ENCODE peak calls at places on chromosomes 11 and 22, in six cellular contexts. I is neural progenitor cell, X is HCT116, R is PC-3, J is GM23248, U is SK-N-SH. M is an unnamed sample.

GRCh38 chr11:115132829-115133228 is 371.4 kb downstream of the CADM1 start:
- DNase-seq in I (no peak), X (no peak), R (no peak), J (no peak), U (no peak), M (no peak)

GRCh38 chr22:30636226-30637077 is 871 bp downstream of the SLC35E4 start:
- DNase-seq in I (peak), X (no peak), R (peak), J (peak), U (peak), M (no peak)

GRCh38 chr22:29055192-29055830 is 6.3 kb downstream of the C22orf31 start:
- DNase-seq in I (peak), X (no peak), R (no peak), J (no peak), U (no peak), M (no peak)

GRCh38 chr11:73729594-73730206 is 31.2 kb downstream of the RAB6A start:
- DNase-seq in I (peak), X (peak), R (peak), J (peak), U (peak), M (no peak)

GRCh38 chr11:125105921-125106320 is 5.5 kb downstream of the TMEM218 start:
- DNase-seq in I (no peak), X (no peak), R (no peak), J (no peak), U (no peak), M (peak)

GRCh38 chr11:9203715-9204311 is 61.3 kb downstream of the DENND5A start:
- DNase-seq in I (peak), X (no peak), R (no peak), J (no peak), U (peak), M (no peak)

GRCh38 chr11:749731-750130 is 2.5 kb downstream of the TALDO1 start:
- DNase-seq in I (no peak), X (no peak), R (no peak), J (peak), U (no peak), M (no peak)

GRCh38 chr11:107439586-107440201 is 17.9 kb downstream of the CWF19L2 start:
- DNase-seq in I (no peak), X (no peak), R (no peak), J (no peak), U (no peak), M (no peak)

GRCh38 chr11:31419138-31419537 is 49.5 kb downstream of the DNAJC24 start:
- DNase-seq in I (peak), X (no peak), R (no peak), J (no peak), U (no peak), M (no peak)

GRCh38 chr22:36395061-36395849 is 7.5 kb upstream of the MYH9 start:
- DNase-seq in I (no peak), X (no peak), R (peak), J (no peak), U (no peak), M (no peak)

GRCh38 chr11:73152861-73153483 is 10.9 kb upstream of the FCHSD2 start:
- DNase-seq in I (peak), X (no peak), R (peak), J (no peak), U (no peak), M (peak)

GRCh38 chr11:69309800-69310280 is 15.9 kb downstream of the MYEOV start:
- DNase-seq in I (no peak), X (no peak), R (no peak), J (no peak), U (peak), M (no peak)

GRCh38 chr11:32173435-32173834 is 82.6 kb downstream of the RCN1 start:
- DNase-seq in I (peak), X (peak), R (peak), J (peak), U (peak), M (peak)

GRCh38 chr22:35113341-35113740 is 47.4 kb downstream of the ISX start:
- DNase-seq in I (no peak), X (no peak), R (no peak), J (no peak), U (no peak), M (no peak)

GRCh38 chr11:91220476-91221202 is 997.8 kb upstream of the CHORDC1 start:
- DNase-seq in I (no peak), X (no peak), R (peak), J (peak), U (no peak), M (no peak)

GRCh38 chr22:19082793-19083192 is 39.4 kb downstream of the DGCR2 start:
- DNase-seq in I (no peak), X (no peak), R (no peak), J (no peak), U (no peak), M (no peak)

GRCh38 chr22:29314537-29315285 is 786 bp downstream of the RASL10A start:
- DNase-seq in I (peak), X (no peak), R (peak), J (peak), U (peak), M (no peak)

GRCh38 chr22:28021116-28021997 is 102.3 kb upstream of the PITPNB start:
- DNase-seq in I (no peak), X (no peak), R (no peak), J (no peak), U (no peak), M (no peak)

GRCh38 chr22:43845981-43846380 is 16.3 kb downstream of the SULT4A1 start:
- DNase-seq in I (no peak), X (no peak), R (no peak), J (no peak), U (no peak), M (no peak)

GRCh38 chr11:123601737-123602136 is 52.7 kb downstream of the SCN3B start:
- DNase-seq in I (no peak), X (no peak), R (no peak), J (no peak), U (no peak), M (no peak)

GRCh38 chr11:47271961-47272661 is 2.2 kb downstream of the MADD start:
- DNase-seq in I (no peak), X (no peak), R (no peak), J (no peak), U (peak), M (peak)

GRCh38 chr11:78961186-78961782 is 386.6 kb upstream of the NARS2 start:
- DNase-seq in I (peak), X (peak), R (peak), J (peak), U (peak), M (peak)

GRCh38 chr11:62716206-62716605 is 8.7 kb downstream of the GNG3 start:
- DNase-seq in I (no peak), X (no peak), R (no peak), J (no peak), U (no peak), M (no peak)

GRCh38 chr11:62712413-62712812 is 4.9 kb downstream of the GNG3 start:
- DNase-seq in I (no peak), X (no peak), R (no peak), J (no peak), U (no peak), M (no peak)

GRCh38 chr11:62712861-62713260 is 5.4 kb downstream of the GNG3 start:
- DNase-seq in I (no peak), X (no peak), R (no peak), J (no peak), U (no peak), M (peak)

GRCh38 chr11:62715150-62716130 is 8.0 kb downstream of the GNG3 start:
- DNase-seq in I (no peak), X (no peak), R (no peak), J (no peak), U (peak), M (no peak)

DNA sequence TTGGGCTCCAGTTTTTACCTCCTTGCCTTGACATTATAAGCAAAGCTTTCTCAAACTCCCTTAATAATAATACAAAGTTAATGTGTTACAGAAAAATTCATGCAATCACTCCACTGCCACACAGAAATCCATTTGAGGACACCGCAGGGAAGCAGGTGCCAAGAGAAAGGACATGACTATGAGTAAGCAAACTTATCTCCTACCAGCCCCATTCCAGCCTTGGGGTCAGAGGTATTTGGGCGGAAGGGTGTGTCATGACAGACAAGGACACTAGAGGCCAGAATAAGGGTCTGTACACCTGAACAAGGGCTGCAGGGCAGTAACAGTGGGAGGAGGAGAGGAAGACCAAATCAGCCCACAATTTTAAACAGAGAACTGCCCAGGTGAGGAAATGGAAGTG is 5.9 kb downstream of the GNG3 start:
- DNase-seq in I (no peak), X (no peak), R (no peak), J (no peak), U (no peak), M (peak)
- H3K4me2 ChIP-seq in I (no peak), X (no peak), R (no peak), J (no peak), U (no peak), M (peak)

GRCh38 chr11:132908017-132908810 is 624.1 kb downstream of the OPCML start:
- DNase-seq in I (no peak), X (no peak), R (no peak), J (no peak), U (no peak), M (no peak)
- H3K9ac ChIP-seq in I (no peak), X (no peak), R (no peak), J (no peak), U (no peak), M (no peak)

GRCh38 chr22:21754523-21755128 is 19.0 kb upstream of the YPEL1 start:
- DNase-seq in I (no peak), X (no peak), R (no peak), J (peak), U (no peak), M (no peak)

GRCh38 chr22:21753374-21754111 is 17.9 kb upstream of the YPEL1 start:
- DNase-seq in I (no peak), X (no peak), R (no peak), J (no peak), U (no peak), M (no peak)

GRCh38 chr22:21758465-21758864 is 22.9 kb upstream of the YPEL1 start:
- DNase-seq in I (no peak), X (no peak), R (no peak), J (no peak), U (no peak), M (no peak)

GRCh38 chr22:21758056-21758455 is 22.5 kb upstream of the YPEL1 start:
- DNase-seq in I (no peak), X (no peak), R (no peak), J (no peak), U (no peak), M (no peak)

GRCh38 chr22:21755855-21756284 is 20.3 kb upstream of the YPEL1 start:
- DNase-seq in I (no peak), X (no peak), R (peak), J (peak), U (no peak), M (no peak)
- TF ChIP-seq EZH2phosphoT487 in I (no peak), X (no peak), R (no peak), J (peak), U (no peak), M (no peak)

DNA sequence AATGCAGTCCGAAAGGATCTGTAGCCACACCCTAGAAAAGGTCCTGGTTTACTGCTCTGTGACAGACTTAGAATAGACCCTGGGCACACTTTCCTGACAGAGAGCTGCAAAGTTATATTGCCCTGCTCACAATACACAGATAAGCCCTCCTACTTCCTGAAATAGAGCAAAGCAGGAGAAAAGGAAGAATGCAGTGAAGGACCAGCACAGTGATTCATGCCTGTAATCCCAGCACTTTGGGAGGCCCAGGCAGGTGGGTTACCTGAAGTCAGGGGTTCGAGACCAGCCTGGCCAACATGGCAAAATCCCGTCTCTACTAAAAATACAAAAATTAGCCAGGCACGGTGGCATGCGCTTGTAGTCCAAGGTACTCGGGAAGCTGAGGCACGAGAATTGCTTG is 2.1 kb downstream of the CYB561A3 start:
- DNase-seq in I (no peak), X (no peak), R (no peak), J (no peak), U (no peak), M (no peak)
- H3K4me2 ChIP-seq in I (no peak), X (no peak), R (no peak), J (no peak), U (no peak), M (no peak)

GRCh38 chr11:71448257-71449161 is at the start of gene DHCR7:
- DNase-seq in I (peak), X (peak), R (peak), J (peak), U (peak), M (peak)
- H3K9ac ChIP-seq in I (no peak), X (peak), R (peak), J (peak), U (peak), M (peak)

GRCh38 chr11:76232026-76232665 is 25.8 kb upstream of the WNT11 start:
- DNase-seq in I (no peak), X (no peak), R (no peak), J (no peak), U (no peak), M (peak)
- TF ChIP-seq EZH2phosphoT487 in I (no peak), X (no peak), R (no peak), J (no peak), U (no peak), M (no peak)

GRCh38 chr11:64150051-64150450 is 15.9 kb downstream of the MACROD1 start:
- DNase-seq in I (no peak), X (no peak), R (no peak), J (no peak), U (no peak), M (no peak)

GRCh38 chr11:64150481-64151239 is 15.3 kb downstream of the MACROD1 start:
- DNase-seq in I (no peak), X (no peak), R (no peak), J (no peak), U (no peak), M (no peak)

GRCh38 chr11:64151337-64151736 is 14.6 kb downstream of the MACROD1 start:
- DNase-seq in I (no peak), X (no peak), R (no peak), J (no peak), U (no peak), M (no peak)

GRCh38 chr11:64148200-64148916 is 17.6 kb downstream of the MACROD1 start:
- DNase-seq in I (peak), X (peak), R (peak), J (peak), U (peak), M (peak)

GRCh38 chr11:64148917-64149617 is 16.8 kb downstream of the MACROD1 start:
- DNase-seq in I (no peak), X (no peak), R (no peak), J (no peak), U (no peak), M (no peak)
- H3K4me2 ChIP-seq in I (no peak), X (no peak), R (no peak), J (no peak), U (no peak), M (no peak)

GRCh38 chr22:21570398-21570797 is 2.9 kb downstream of the UBE2L3 start:
- DNase-seq in I (no peak), X (no peak), R (no peak), J (peak), U (no peak), M (no peak)
- H3K9ac ChIP-seq in I (no peak), X (no peak), R (no peak), J (peak), U (no peak), M (no peak)

DNA sequence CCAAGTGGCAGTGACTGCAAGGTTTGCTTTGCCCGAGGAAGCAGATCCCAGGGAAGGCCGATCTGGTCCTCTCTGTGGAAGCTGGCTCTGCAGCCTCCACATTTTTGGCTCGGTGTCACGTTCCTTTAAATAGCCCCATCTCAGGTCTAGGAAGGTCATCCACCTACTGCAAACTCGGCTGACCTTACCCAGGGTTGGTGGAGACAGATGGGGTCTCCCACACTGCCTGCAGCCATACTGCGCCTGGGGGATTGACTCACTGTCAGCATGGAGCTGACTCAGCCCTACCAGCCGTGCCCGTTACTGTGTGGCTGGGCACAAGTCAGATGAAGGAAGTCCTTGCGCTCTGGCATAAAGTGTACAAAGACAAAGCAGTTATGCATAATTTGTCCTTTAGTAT is 16.9 kb downstream of the CDPF1 start:
- DNase-seq in I (no peak), X (no peak), R (peak), J (peak), U (no peak), M (no peak)
- TF ChIP-seq EZH2phosphoT487 in I (no peak), X (no peak), R (no peak), J (no peak), U (no peak), M (no peak)

DNA sequence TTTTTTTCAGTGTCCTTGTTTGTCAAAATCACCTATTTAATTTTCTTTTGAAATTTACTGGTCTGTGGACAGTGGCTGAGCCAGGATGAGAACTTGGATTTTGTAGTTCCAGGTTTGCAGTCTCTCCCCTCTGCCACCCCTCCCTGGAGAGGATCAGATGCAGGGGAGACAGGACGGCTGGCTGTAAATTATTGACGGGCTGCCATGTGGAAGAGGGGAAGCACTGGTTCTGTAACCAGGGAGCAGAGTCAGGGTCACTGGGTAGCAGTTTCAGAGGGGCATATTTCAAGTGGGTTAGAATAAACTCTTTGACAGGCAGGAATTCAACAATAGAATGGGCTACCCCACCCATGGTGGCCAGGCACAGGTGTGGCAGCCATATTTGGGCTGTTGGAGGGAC is 20.6 kb upstream of the YWHAH start:
- DNase-seq in I (no peak), X (no peak), R (no peak), J (no peak), U (no peak), M (no peak)
- H3K4me2 ChIP-seq in I (no peak), X (no peak), R (no peak), J (no peak), U (no peak), M (no peak)

M was measured in MM.1S.